ENCODE peak calls at places on chromosomes 7 and 10, in six cellular contexts. G is H9, X is IMR-90, S is mesenchymal stem cell, D is mesendoderm, C is H1. Q is an unnamed sample.

GRCh38 chr10:97047788-97048187 is 138.0 kb downstream of the SLIT1 start:
- DNase-seq in G (no peak), X (no peak), S (no peak), D (no peak), C (no peak), Q (no peak)

GRCh38 chr7:149562602-149563001 is 65.0 kb upstream of the ZNF746 start:
- DNase-seq in G (no peak), X (peak; percentile 63), S (peak; percentile 34), D (no peak), C (no peak), Q (no peak)

GRCh38 chr7:108181073-108181985 is 51.2 kb upstream of the LAMB4 start:
- DNase-seq in G (peak; percentile 78), X (peak; percentile 67), S (peak; percentile 63), D (peak; percentile 66), C (peak; percentile 70), Q (peak; percentile 65)

GRCh38 chr10:116775488-116776400 is 33.4 kb upstream of the HSPA12A start:
- DNase-seq in G (no peak), X (no peak), S (no peak), D (no peak), C (no peak), Q (no peak)

GRCh38 chr10:48602401-48603135 is 2.3 kb downstream of the ARHGAP22 start:
- DNase-seq in G (no peak), X (peak; percentile 29), S (no peak), D (no peak), C (no peak), Q (no peak)

GRCh38 chr10:101569838-101570763 is 18.0 kb downstream of the POLL start:
- DNase-seq in G (peak; percentile 79), X (peak; percentile 35), S (peak; percentile 66), D (peak; percentile 72), C (no peak), Q (peak; percentile 77)

GRCh38 chr7:110522751-110523200 is 568.2 kb upstream of the LRRN3 start:
- DNase-seq in G (no peak), X (no peak), S (peak; percentile 80), D (peak; percentile 83), C (no peak), Q (no peak)

GRCh38 chr7:155813791-155814568 is 1.7 kb upstream of the SHH start:
- DNase-seq in G (no peak), X (no peak), S (no peak), D (no peak), C (no peak), Q (no peak)

GRCh38 chr7:129438839-129439640 is 4.8 kb downstream of the STRIP2 start:
- DNase-seq in G (no peak), X (peak; percentile 70), S (peak; percentile 50), D (no peak), C (no peak), Q (no peak)

GRCh38 chr7:148507741-148508285 is 82.8 kb upstream of the C7orf33 start:
- DNase-seq in G (no peak), X (no peak), S (no peak), D (no peak), C (no peak), Q (no peak)

GRCh38 chr7:45662018-45662417 is 87.8 kb downstream of the ADCY1 start:
- DNase-seq in G (peak; percentile 18), X (no peak), S (no peak), D (no peak), C (no peak), Q (no peak)

GRCh38 chr10:117138838-117139580 is 939 bp upstream of the VAX1 start:
- DNase-seq in G (peak; percentile 42), X (no peak), S (no peak), D (peak; percentile 68), C (no peak), Q (peak; percentile 88)

GRCh38 chr7:7843972-7844371 is 124.6 kb upstream of the GLCCI1 start:
- DNase-seq in G (no peak), X (no peak), S (no peak), D (no peak), C (no peak), Q (no peak)

GRCh38 chr7:131109011-131109756 is 218.5 kb upstream of the MKLN1 start:
- DNase-seq in G (no peak), X (peak; percentile 56), S (peak; percentile 73), D (no peak), C (no peak), Q (no peak)

GRCh38 chr10:103729851-103730250 is 125.5 kb downstream of the SH3PXD2A start:
- DNase-seq in G (no peak), X (no peak), S (no peak), D (no peak), C (no peak), Q (no peak)

GRCh38 chr7:114865564-114865963 is 56.3 kb upstream of the MDFIC start:
- DNase-seq in G (peak; percentile 52), X (peak; percentile 64), S (peak; percentile 64), D (peak; percentile 77), C (no peak), Q (peak; percentile 9)

GRCh38 chr10:29032229-29032628 is 256.6 kb upstream of the LYZL1 start:
- DNase-seq in G (no peak), X (no peak), S (no peak), D (no peak), C (no peak), Q (no peak)
- H2BK15ac ChIP-seq in G (no peak overlapping the region), X (no peak overlapping the region), S (no peak overlapping the region), D (no peak overlapping the region), C (no peak overlapping the region), Q (no peak overlapping the region)

GRCh38 chr10:44967596-44967995 is 8.0 kb downstream of the RASSF4 start:
- DNase-seq in G (peak; percentile 7), X (no peak), S (no peak), D (no peak), C (no peak), Q (no peak)

GRCh38 chr10:44965651-44966097 is 6.1 kb downstream of the RASSF4 start:
- DNase-seq in G (peak; percentile 26), X (no peak), S (no peak), D (no peak), C (no peak), Q (no peak)

GRCh38 chr10:44966816-44967509 is 7.4 kb downstream of the RASSF4 start:
- DNase-seq in G (peak; percentile 18), X (no peak), S (peak; percentile 39), D (no peak), C (no peak), Q (no peak)

GRCh38 chr10:44965104-44965503 is 5.5 kb downstream of the RASSF4 start:
- DNase-seq in G (peak; percentile 26), X (no peak), S (no peak), D (no peak), C (no peak), Q (no peak)

DNA sequence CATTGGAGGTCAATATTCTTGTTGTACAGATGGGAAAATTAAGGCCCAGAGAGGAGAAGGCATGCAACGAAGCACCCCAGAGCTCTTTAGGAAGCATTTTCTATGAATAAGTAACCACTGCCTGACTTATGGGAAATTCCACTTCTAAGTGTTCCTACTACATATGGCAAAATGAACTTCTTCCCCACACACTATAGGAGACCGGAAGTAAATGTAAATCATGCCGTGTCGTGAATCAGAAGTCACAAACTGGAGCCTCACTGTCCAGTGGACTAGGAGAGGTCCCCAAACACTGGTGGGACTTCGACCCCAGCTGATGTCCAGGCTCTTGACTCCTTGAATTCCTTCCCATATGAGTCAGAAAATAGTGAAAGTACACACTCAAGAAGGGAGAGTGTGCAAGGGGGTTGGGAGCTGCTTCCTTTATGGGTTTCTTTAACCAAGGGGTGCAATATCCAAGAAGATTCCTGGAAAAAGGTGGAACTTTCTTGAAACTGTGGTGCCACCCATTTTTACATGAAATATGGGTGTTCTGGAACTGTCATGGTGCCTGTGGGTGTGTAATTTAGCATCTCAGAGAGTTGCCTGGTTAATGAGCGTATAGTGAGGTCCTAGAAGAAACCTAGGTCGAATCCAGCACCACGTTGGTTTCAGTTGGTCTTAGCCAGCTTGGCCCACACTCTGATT is 6.7 kb downstream of the RASSF4 start:
- DNase-seq in G (no peak), X (no peak), S (peak; percentile 86), D (no peak), C (no peak), Q (no peak)
- H3K4me2 ChIP-seq in G (no peak overlapping the region), X (no peak overlapping the region), S (no peak overlapping the region), D (no peak overlapping the region), C (no peak overlapping the region), Q (no peak overlapping the region)

DNA sequence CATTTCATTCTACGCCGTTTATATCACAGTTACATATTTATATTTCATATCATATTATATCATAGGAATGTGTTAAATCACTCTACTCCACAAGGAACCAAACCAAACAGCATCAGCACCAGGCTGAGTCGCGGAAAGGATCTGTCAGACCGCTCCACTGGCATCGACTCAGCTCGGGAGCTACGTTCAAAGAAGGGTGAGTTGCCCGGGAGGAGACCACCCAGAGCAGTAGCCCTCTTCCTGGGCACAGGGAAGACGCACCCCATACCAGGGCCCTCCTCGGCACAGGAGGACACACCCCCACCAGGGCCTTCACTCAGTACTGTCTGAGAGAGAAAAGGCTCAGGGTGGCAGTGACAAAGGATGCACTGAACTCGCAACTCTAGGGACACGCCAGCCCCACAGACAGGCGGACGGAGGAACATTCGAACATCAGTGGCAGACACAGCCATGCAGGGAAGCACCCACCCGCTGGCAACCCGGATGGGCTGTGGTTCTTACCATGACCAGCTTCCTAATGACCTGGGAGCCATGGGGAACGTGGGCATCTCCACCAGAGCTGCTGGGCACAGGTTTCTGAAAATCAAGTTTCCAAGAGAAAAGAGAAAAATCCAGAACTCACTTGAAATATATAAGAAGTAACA is 28.7 kb downstream of the PITRM1 start:
- DNase-seq in G (no peak), X (no peak), S (no peak), D (no peak), C (no peak), Q (no peak)
- H2BK15ac ChIP-seq in G (no peak overlapping the region), X (no peak overlapping the region), S (no peak overlapping the region), D (no peak overlapping the region), C (no peak overlapping the region), Q (no peak overlapping the region)

GRCh38 chr7:27203378-27203953 is 3.6 kb upstream of the HOXA13 start:
- DNase-seq in G (no peak), X (no peak), S (no peak), D (no peak), C (no peak), Q (no peak)

GRCh38 chr7:27200761-27201230 is 905 bp upstream of the HOXA13 start:
- DNase-seq in G (peak; percentile 20), X (no peak), S (peak; percentile 22), D (no peak), C (no peak), Q (no peak)

GRCh38 chr7:27201231-27202017 is 1.5 kb upstream of the HOXA13 start:
- DNase-seq in G (peak; percentile 29), X (no peak), S (peak; percentile 15), D (no peak), C (no peak), Q (no peak)

GRCh38 chr7:27202741-27203134 is 2.8 kb upstream of the HOXA13 start:
- DNase-seq in G (no peak), X (no peak), S (no peak), D (no peak), C (no peak), Q (no peak)

DNA sequence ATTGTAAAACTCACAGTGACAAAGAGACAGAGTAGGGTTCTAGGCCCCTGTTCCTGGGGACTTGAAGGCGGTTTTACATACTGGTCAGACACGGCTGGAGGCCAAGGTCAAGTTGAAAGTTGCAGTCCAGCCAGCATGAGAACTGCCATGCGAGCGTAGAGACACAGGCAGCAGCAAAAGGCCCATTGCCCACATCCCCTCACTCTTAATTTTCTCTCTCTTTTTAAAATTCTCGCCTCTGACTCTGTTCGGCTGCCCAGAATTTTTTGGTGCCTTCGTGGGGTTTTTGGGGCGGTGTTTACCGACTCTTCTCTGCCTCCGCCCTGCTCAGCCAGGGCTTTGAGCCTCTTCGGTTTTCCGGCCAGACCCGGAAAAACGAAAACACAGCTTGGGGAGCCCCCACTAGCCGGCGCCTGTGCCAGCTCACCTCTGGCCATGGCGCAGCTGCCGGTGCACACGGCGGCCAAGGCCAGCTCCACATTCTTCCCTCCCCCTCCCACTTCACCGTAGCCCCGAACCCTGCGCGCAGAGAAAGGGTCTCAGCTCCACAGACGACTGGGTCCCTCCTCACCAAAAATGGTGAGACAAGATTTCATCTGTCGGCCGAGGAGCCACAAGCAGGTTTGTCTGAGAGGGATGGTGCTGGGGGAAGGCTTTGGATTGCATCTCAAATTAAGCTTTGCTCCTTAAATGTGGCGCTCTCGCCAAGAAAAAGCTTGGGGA is 2.3 kb upstream of the HOXA13 start:
- DNase-seq in G (no peak), X (no peak), S (peak; percentile 18), D (no peak), C (no peak), Q (no peak)
- H3K4me2 ChIP-seq in G (no peak overlapping the region), X (no peak overlapping the region), S (no peak overlapping the region), D (no peak overlapping the region), C (peak overlapping the region; percentile 48), Q (no peak overlapping the region)